ENCODE peak calls at places on chromosomes 7 and 10, in seven cellular contexts. J, S, V, I, C, H and Z are unnamed samples.
A peak's percentile ranks its signal among the peaks of the same experiment; 100 is the strongest.

GRCh38 chr10:47421057-47421952 is 37.2 kb upstream of the ZNF488 start:
- DNase-seq in J (peak; percentile 67), S (peak; percentile 58), V (peak; percentile 53), I (peak; percentile 54), C (no peak), H (peak; percentile 90), Z (peak; percentile 50)

GRCh38 chr7:38383281-38383680 is 109.8 kb upstream of the TARP start:
- DNase-seq in J (no peak), S (no peak), V (no peak), I (no peak), C (no peak), H (peak; percentile 27), Z (no peak)

GRCh38 chr7:99525713-99526440 is 21.4 kb downstream of the ZKSCAN5 start:
- DNase-seq in J (no peak), S (no peak), V (no peak), I (peak; percentile 28), C (no peak), H (no peak), Z (peak; percentile 10)

GRCh38 chr10:47175181-47176080 is 124.6 kb upstream of the GDF10 start:
- DNase-seq in J (no peak), S (no peak), V (no peak), I (no peak), C (no peak), H (no peak), Z (no peak)

GRCh38 chr10:76337641-76338040 is 906.2 kb downstream of the LRMDA start:
- DNase-seq in J (no peak), S (no peak), V (no peak), I (peak; percentile 67), C (no peak), H (peak; percentile 82), Z (no peak)

GRCh38 chr7:117124585-117125220 is 171.4 kb downstream of the ST7 start:
- DNase-seq in J (peak; percentile 88), S (peak; percentile 37), V (no peak), I (peak; percentile 99), C (peak; percentile 86), H (peak; percentile 97), Z (peak; percentile 86)

GRCh38 chr7:68964060-68964459 is 634.2 kb upstream of the AUTS2 start:
- DNase-seq in J (peak; percentile 82), S (no peak), V (no peak), I (no peak), C (no peak), H (peak; percentile 83), Z (no peak)

GRCh38 chr10:17086865-17087264 is 42.7 kb downstream of the CUBN start:
- DNase-seq in J (no peak), S (no peak), V (no peak), I (no peak), C (no peak), H (no peak), Z (no peak)

GRCh38 chr7:36391436-36392198 is 2.0 kb downstream of the ANLN start:
- DNase-seq in J (no peak), S (no peak), V (no peak), I (peak; percentile 10), C (no peak), H (no peak), Z (peak; percentile 49)

GRCh38 chr10:63430091-63430998 is 35.4 kb downstream of the JMJD1C start:
- DNase-seq in J (peak; percentile 85), S (peak; percentile 64), V (no peak), I (peak; percentile 63), C (no peak), H (peak; percentile 82), Z (no peak)

GRCh38 chr7:91416485-91416884 is 152.3 kb downstream of the FZD1 start:
- DNase-seq in J (no peak), S (no peak), V (no peak), I (no peak), C (no peak), H (no peak), Z (no peak)

GRCh38 chr7:74544706-74545469 is 91.2 kb downstream of the GTF2IRD1 start:
- DNase-seq in J (peak; percentile 67), S (peak; percentile 26), V (no peak), I (peak; percentile 79), C (peak; percentile 72), H (peak; percentile 36), Z (no peak)

GRCh38 chr7:101237206-101238067 is at the start of gene CLDN15:
- DNase-seq in J (peak; percentile 87), S (no peak), V (no peak), I (peak; percentile 67), C (peak; percentile 46), H (no peak), Z (no peak)

GRCh38 chr7:117010375-117011133 is 57.3 kb downstream of the ST7 start:
- DNase-seq in J (no peak), S (no peak), V (no peak), I (no peak), C (no peak), H (peak; percentile 62), Z (no peak)

GRCh38 chr10:99395750-99396445 is 34.5 kb downstream of the GOT1 start:
- DNase-seq in J (peak; percentile 85), S (peak; percentile 94), V (no peak), I (peak; percentile 87), C (no peak), H (peak; percentile 89), Z (no peak)

GRCh38 chr10:44306147-44306710 is 78.7 kb downstream of the CXCL12 start:
- DNase-seq in J (peak; percentile 69), S (no peak), V (no peak), I (peak; percentile 59), C (no peak), H (peak; percentile 88), Z (no peak)

GRCh38 chr10:5477948-5478693 is 21.2 kb downstream of the CALML5 start:
- DNase-seq in J (no peak), S (no peak), V (no peak), I (no peak), C (no peak), H (no peak), Z (no peak)

GRCh38 chr7:112361154-112361553 is 89.1 kb upstream of the IFRD1 start:
- DNase-seq in J (no peak), S (no peak), V (no peak), I (peak; percentile 22), C (no peak), H (no peak), Z (no peak)

GRCh38 chr10:5615263-5615820 is 51.1 kb downstream of the ASB13 start:
- DNase-seq in J (no peak), S (no peak), V (no peak), I (peak; percentile 41), C (no peak), H (peak; percentile 32), Z (no peak)

GRCh38 chr10:75295901-75296441 is 60.2 kb upstream of the COMTD1 start:
- DNase-seq in J (peak; percentile 13), S (no peak), V (no peak), I (peak; percentile 19), C (peak; percentile 45), H (peak; percentile 40), Z (no peak)

GRCh38 chr7:84950836-84951235 is 236.0 kb downstream of the SEMA3D start:
- DNase-seq in J (peak; percentile 7), S (no peak), V (no peak), I (peak; percentile 56), C (no peak), H (peak; percentile 38), Z (no peak)

GRCh38 chr7:36208997-36209813 is 56.2 kb downstream of the EEPD1 start:
- DNase-seq in J (no peak), S (peak; percentile 10), V (no peak), I (no peak), C (no peak), H (peak; percentile 23), Z (no peak)

GRCh38 chr7:12686234-12686893 is 1.1 kb upstream of the ARL4A start:
- DNase-seq in J (peak; percentile 94), S (peak; percentile 85), V (peak; percentile 97), I (peak; percentile 96), C (peak; percentile 94), H (peak; percentile 86), Z (peak; percentile 99)

GRCh38 chr7:131057524-131058065 is 270.1 kb upstream of the MKLN1 start:
- DNase-seq in J (peak; percentile 47), S (no peak), V (no peak), I (no peak), C (no peak), H (no peak), Z (no peak)

GRCh38 chr10:6753644-6754043 is 173.6 kb upstream of the PRKCQ start:
- DNase-seq in J (no peak), S (no peak), V (no peak), I (no peak), C (no peak), H (no peak), Z (no peak)

GRCh38 chr7:99404235-99404976 is 4.0 kb downstream of the PDAP1 start:
- DNase-seq in J (no peak), S (no peak), V (peak; percentile 73), I (peak; percentile 59), C (no peak), H (peak; percentile 33), Z (no peak)

GRCh38 chr7:100965723-100966541 is 3.4 kb upstream of the MUC12 start:
- DNase-seq in J (peak; percentile 66), S (peak; percentile 69), V (peak; percentile 94), I (peak; percentile 84), C (peak; percentile 83), H (peak; percentile 25), Z (peak; percentile 88)

GRCh38 chr7:105738133-105738532 is 138.3 kb downstream of the ATXN7L1 start:
- DNase-seq in J (no peak), S (no peak), V (no peak), I (no peak), C (no peak), H (no peak), Z (no peak)
- TF ChIP-seq CTCF in J (no peak), S (no peak), V (no peak), I (no peak), C (no peak), H (no peak), Z (no peak)

DNA sequence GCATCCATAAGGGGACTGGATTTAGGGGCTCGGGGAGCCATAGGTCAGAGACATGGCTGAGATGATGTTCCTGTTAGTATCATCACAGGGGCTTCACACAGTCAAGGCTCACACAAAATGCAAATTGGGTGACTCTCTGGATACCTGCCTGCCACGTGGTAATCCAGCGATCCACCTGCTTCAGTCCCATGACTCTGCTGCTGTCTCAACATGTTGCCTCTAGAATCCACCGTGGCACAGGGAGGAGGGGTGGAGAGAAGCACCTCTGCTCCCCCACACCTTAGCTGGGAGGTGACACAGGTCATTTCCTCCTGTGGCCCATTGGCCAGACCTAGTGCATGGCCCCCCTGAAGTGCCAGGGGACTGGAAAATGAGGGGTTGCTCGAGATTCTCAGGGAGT is 83.1 kb downstream of the CDH23 start:
- DNase-seq in J (no peak), S (no peak), V (no peak), I (no peak), C (no peak), H (no peak), Z (no peak)
- TF ChIP-seq CTCF in J (no peak), S (no peak), V (no peak), I (no peak), C (no peak), H (no peak), Z (no peak)

GRCh38 chr10:100895346-100895745 is 17.4 kb upstream of the SLF2 start:
- DNase-seq in J (no peak), S (no peak), V (no peak), I (no peak), C (no peak), H (no peak), Z (no peak)
- TF ChIP-seq CTCF in J (no peak), S (no peak), V (no peak), I (no peak), C (no peak), H (no peak), Z (no peak)

GRCh38 chr7:144009361-144009760 is 9.2 kb downstream of the OR6B1 start:
- DNase-seq in J (no peak), S (no peak), V (no peak), I (no peak), C (no peak), H (no peak), Z (no peak)

GRCh38 chr7:144006029-144006428 is 5.9 kb downstream of the OR6B1 start:
- DNase-seq in J (no peak), S (no peak), V (no peak), I (no peak), C (no peak), H (no peak), Z (no peak)

GRCh38 chr7:144011458-144012230 is 11.5 kb downstream of the OR6B1 start:
- DNase-seq in J (no peak), S (peak; percentile 8), V (no peak), I (peak; percentile 16), C (no peak), H (no peak), Z (no peak)
- TF ChIP-seq CTCF in J (no peak), S (peak; percentile 23), V (no peak), I (peak; percentile 34), C (no peak), H (peak; percentile 37), Z (no peak)